ENCODE peak calls at places on chromosomes 13 and 19, in nine cellular contexts. R is NB4; F is NCI-H1417; I is suprapubic skin; O is central memory CD4-positive, alpha-beta T cell; L is T-helper 2 cell; K is stimulated activated CD8-positive, alpha-beta memory T cell treated with anti-CD3 and anti-CD28 coated beads, Interleukin-15, amount 100 ng/mL, for 4 hours; D is thoracic aorta; A is GM13977. E is an unnamed sample.

GRCh38 chr13:26476111-26476743 is 81.3 kb upstream of the WASF3 start:
- DNase-seq in R (no peak), F (no peak), I (no peak), O (no peak), L (no peak), K (no peak), D (no peak), A (no peak), E (no peak)

GRCh38 chr19:40594251-40594650 is 6.9 kb upstream of the LTBP4 start:
- DNase-seq in R (no peak), F (peak; percentile 44), I (no peak), O (no peak), L (no peak), K (no peak), D (no peak), A (no peak), E (no peak)

GRCh38 chr19:34418300-34418699 is 9.9 kb upstream of the UBA2 start:
- DNase-seq in R (no peak), F (no peak), I (peak; percentile 11), O (no peak), L (no peak), K (no peak), D (no peak), A (no peak), E (no peak)

GRCh38 chr19:32372726-32373613 is 27.6 kb downstream of the ZNF507 start:
- DNase-seq in R (no peak), F (no peak), I (no peak), O (no peak), L (no peak), K (no peak), D (no peak), A (no peak), E (no peak)

GRCh38 chr19:49506575-49507105 is 5.8 kb upstream of the FCGRT start:
- DNase-seq in R (peak; percentile 80), F (peak; percentile 79), I (no peak), O (peak; percentile 72), L (peak; percentile 44), K (peak; percentile 58), D (no peak), A (peak; percentile 85), E (no peak)

GRCh38 chr19:16588089-16588823 is 16.0 kb upstream of the SLC35E1 start:
- DNase-seq in R (peak; percentile 90), F (peak; percentile 57), I (no peak), O (peak; percentile 79), L (no peak), K (no peak), D (no peak), A (peak; percentile 87), E (no peak)

GRCh38 chr13:26325876-26326275 is 71.9 kb downstream of the CDK8 start:
- DNase-seq in R (no peak), F (no peak), I (no peak), O (no peak), L (no peak), K (no peak), D (no peak), A (peak; percentile 35), E (no peak)

GRCh38 chr19:49357186-49357585 is 5.0 kb downstream of the TEAD2 start:
- DNase-seq in R (no peak), F (no peak), I (no peak), O (no peak), L (no peak), K (no peak), D (no peak), A (peak; percentile 11), E (no peak)

GRCh38 chr19:49677901-49678674 is 1.0 kb downstream of the PRMT1 start:
- DNase-seq in R (peak; percentile 84), F (peak; percentile 79), I (no peak), O (peak; percentile 76), L (peak; percentile 48), K (peak; percentile 68), D (no peak), A (peak; percentile 86), E (peak; percentile 72)

GRCh38 chr13:48176781-48177180 is 56.2 kb upstream of the ITM2B start:
- DNase-seq in R (no peak), F (no peak), I (no peak), O (no peak), L (no peak), K (no peak), D (no peak), A (no peak), E (no peak)

GRCh38 chr13:94967183-94968039 is 255.1 kb upstream of the SOX21 start:
- DNase-seq in R (peak; percentile 21), F (peak; percentile 75), I (no peak), O (no peak), L (no peak), K (no peak), D (no peak), A (peak; percentile 59), E (no peak)

GRCh38 chr19:31289381-31289880 is 59.8 kb downstream of the TSHZ3 start:
- DNase-seq in R (no peak), F (no peak), I (no peak), O (no peak), L (no peak), K (no peak), D (no peak), A (no peak), E (no peak)

GRCh38 chr13:75870397-75870801 is 234.3 kb downstream of the LMO7 start:
- DNase-seq in R (peak; percentile 33), F (peak; percentile 81), I (no peak), O (peak; percentile 35), L (no peak), K (no peak), D (no peak), A (peak; percentile 19), E (no peak)

GRCh38 chr19:50534478-50534877 is 20.8 kb upstream of the ASPDH start:
- DNase-seq in R (no peak), F (no peak), I (no peak), O (no peak), L (no peak), K (no peak), D (no peak), A (peak; percentile 76), E (no peak)

GRCh38 chr13:27168870-27169525 is 2.6 kb downstream of the USP12 start:
- DNase-seq in R (no peak), F (no peak), I (no peak), O (no peak), L (no peak), K (no peak), D (no peak), A (no peak), E (no peak)

GRCh38 chr19:33241530-33242101 is 16.0 kb upstream of the SLC7A10 start:
- DNase-seq in R (peak; percentile 62), F (peak; percentile 8), I (no peak), O (no peak), L (no peak), K (no peak), D (no peak), A (no peak), E (no peak)

GRCh38 chr19:3328743-3329142 is 37.6 kb upstream of the NFIC start:
- DNase-seq in R (no peak), F (no peak), I (no peak), O (no peak), L (no peak), K (no peak), D (no peak), A (no peak), E (no peak)

GRCh38 chr19:21907516-21907915 is 71.5 kb upstream of the ZNF43 start:
- DNase-seq in R (no peak), F (no peak), I (no peak), O (no peak), L (no peak), K (no peak), D (no peak), A (no peak), E (no peak)

GRCh38 chr13:22108283-22108897 is 437.5 kb downstream of the FGF9 start:
- DNase-seq in R (no peak), F (no peak), I (no peak), O (no peak), L (no peak), K (no peak), D (no peak), A (no peak), E (no peak)

GRCh38 chr19:19592690-19593089 is 25.8 kb downstream of the PBX4 start:
- DNase-seq in R (no peak), F (no peak), I (no peak), O (no peak), L (no peak), K (no peak), D (no peak), A (no peak), E (no peak)

GRCh38 chr19:40263440-40264313 is 21.5 kb downstream of the AKT2 start:
- DNase-seq in R (no peak), F (no peak), I (no peak), O (no peak), L (no peak), K (no peak), D (no peak), A (no peak), E (no peak)

GRCh38 chr19:1291761-1292418 is 6.2 kb downstream of the EFNA2 start:
- DNase-seq in R (no peak), F (no peak), I (no peak), O (no peak), L (no peak), K (no peak), D (no peak), A (peak; percentile 82), E (no peak)

GRCh38 chr13:19601749-19602725 is 31.4 kb upstream of the MPHOSPH8 start:
- DNase-seq in R (peak; percentile 81), F (peak; percentile 72), I (no peak), O (no peak), L (no peak), K (no peak), D (no peak), A (peak; percentile 87), E (peak; percentile 83)

GRCh38 chr13:57557979-57558529 is 73.5 kb upstream of the PCDH17 start:
- DNase-seq in R (peak; percentile 35), F (peak; percentile 27), I (no peak), O (no peak), L (no peak), K (no peak), D (no peak), A (peak; percentile 2), E (no peak)

GRCh38 chr13:110915874-110916670 is 1.2 kb upstream of the ANKRD10 start:
- DNase-seq in R (peak; percentile 56), F (peak; percentile 62), I (no peak), O (no peak), L (no peak), K (no peak), D (no peak), A (no peak), E (no peak)

GRCh38 chr19:40702337-40703012 is 12.0 kb upstream of the NUMBL start:
- DNase-seq in R (no peak), F (no peak), I (no peak), O (no peak), L (no peak), K (no peak), D (no peak), A (no peak), E (no peak)

GRCh38 chr13:28324181-28324789 is 170.6 kb downstream of the FLT1 start:
- DNase-seq in R (peak; percentile 82), F (peak; percentile 48), I (no peak), O (peak; percentile 30), L (no peak), K (peak; percentile 13), D (no peak), A (peak; percentile 82), E (peak; percentile 48)

GRCh38 chr19:29678484-29679106 is 13.3 kb downstream of the PLEKHF1 start:
- DNase-seq in R (no peak), F (no peak), I (no peak), O (no peak), L (no peak), K (no peak), D (no peak), A (no peak), E (no peak)

GRCh38 chr19:9786342-9786741 is 17.8 kb upstream of the ZNF846 start:
- DNase-seq in R (peak; percentile 32), F (no peak), I (no peak), O (no peak), L (no peak), K (no peak), D (no peak), A (no peak), E (no peak)

GRCh38 chr19:8663920-8664670 is 33.7 kb downstream of the NFILZ start:
- DNase-seq in R (peak; percentile 100), F (no peak), I (no peak), O (no peak), L (no peak), K (no peak), D (no peak), A (peak; percentile 35), E (no peak)

GRCh38 chr13:35879111-35879510 is 252.1 kb downstream of the DCLK1 start:
- DNase-seq in R (no peak), F (no peak), I (no peak), O (no peak), L (no peak), K (no peak), D (no peak), A (no peak), E (no peak)

E was measured in lower leg skin.